ENCODE peak calls at places on chromosomes 11 and 22, in seven cellular contexts. W is fibroblast of pulmonary artery, F is A549, Y is BJ, V is endothelial cell, M is omental fat pad, C is lower leg skin. X is an unnamed sample.

GRCh38 chr11:22349446-22349845 is 11.3 kb downstream of the SLC17A6 start:
- DNase-seq in C (no peak), V (no peak), Y (no peak), W (no peak), M (no peak), F (no peak), X (no peak)

GRCh38 chr11:65221026-65221425 is 39.3 kb downstream of the CAPN1 start:
- DNase-seq in V (no peak), C (peak), Y (no peak), W (no peak), F (no peak), M (no peak), X (no peak)

GRCh38 chr11:88315981-88316441 is 21.5 kb downstream of the CTSC start:
- DNase-seq in F (no peak), Y (no peak), C (no peak), M (no peak), V (no peak), W (no peak), X (no peak)

GRCh38 chr22:46509416-46510089 is 27.9 kb downstream of the CELSR1 start:
- DNase-seq in W (no peak), M (no peak), C (no peak), F (no peak), V (no peak), Y (no peak), X (no peak)

GRCh38 chr22:35538801-35539321 is 1.8 kb upstream of the RASD2 start:
- DNase-seq in V (peak), Y (no peak), F (peak), M (no peak), W (no peak), C (no peak), X (peak)

GRCh38 chr22:42217019-42217751 is 53.3 kb downstream of the TCF20 start:
- DNase-seq in W (no peak), Y (no peak), F (peak), M (no peak), C (no peak), V (no peak), X (no peak)

GRCh38 chr22:23137905-23138520 is 3.8 kb downstream of the RSPH14 start:
- DNase-seq in W (no peak), F (no peak), C (no peak), M (no peak), Y (no peak), V (no peak), X (no peak)

GRCh38 chr22:26364066-26365015 is 64.7 kb upstream of the ASPHD2 start:
- DNase-seq in Y (peak), C (no peak), W (peak), V (peak), F (peak), M (no peak), X (peak)

GRCh38 chr11:35387341-35387982 is 31.9 kb downstream of the SLC1A2 start:
- DNase-seq in F (peak), W (peak), M (no peak), V (no peak), C (no peak), Y (no peak), X (no peak)

GRCh38 chr22:19713650-19714319 is 518 bp upstream of the SEPTIN5 start:
- DNase-seq in Y (no peak), C (peak), F (no peak), W (no peak), M (no peak), V (no peak), X (peak)

GRCh38 chr22:49369726-49370717 is 457.7 kb downstream of the BRD1 start:
- DNase-seq in F (no peak), C (peak), V (peak), M (no peak), W (no peak), Y (no peak), X (no peak)

GRCh38 chr11:80844110-80844509 is 1403.3 kb upstream of the TENM4 start:
- DNase-seq in V (no peak), C (no peak), M (no peak), W (no peak), Y (no peak), F (no peak), X (no peak)

GRCh38 chr22:36405671-36406070 is 17.9 kb upstream of the MYH9 start:
- DNase-seq in V (no peak), F (no peak), Y (no peak), C (no peak), M (no peak), W (peak), X (no peak)

GRCh38 chr22:28435960-28436359 is 243.7 kb downstream of the TTC28 start:
- DNase-seq in F (no peak), V (no peak), W (no peak), M (no peak), Y (no peak), C (no peak), X (no peak)

GRCh38 chr11:87662287-87662686 is 513.0 kb downstream of the RAB38 start:
- DNase-seq in F (no peak), C (no peak), W (no peak), Y (no peak), M (no peak), V (no peak), X (no peak)

GRCh38 chr11:22454461-22454860 is 116.3 kb downstream of the SLC17A6 start:
- DNase-seq in F (no peak), Y (no peak), W (no peak), M (no peak), C (no peak), V (no peak), X (no peak)

GRCh38 chr11:71420455-71421241 is 27.5 kb downstream of the DHCR7 start:
- DNase-seq in V (peak), F (peak), W (peak), M (no peak), Y (no peak), C (no peak), X (peak)

GRCh38 chr11:65291613-65292012 is 23.1 kb upstream of the CDC42EP2 start:
- DNase-seq in W (peak), V (no peak), C (no peak), M (no peak), F (peak), Y (no peak), X (no peak)

GRCh38 chr11:118928870-118929495 is 3.3 kb upstream of the BCL9L start:
- DNase-seq in C (no peak), F (peak), W (peak), Y (no peak), M (no peak), V (peak), X (peak)

GRCh38 chr22:43861529-43861928 is 784 bp downstream of the SULT4A1 start:
- DNase-seq in F (no peak), Y (no peak), W (peak), M (no peak), C (peak), V (no peak), X (no peak)

GRCh38 chr11:1763796-1764661 is at the start of gene CTSD:
- DNase-seq in M (peak), Y (no peak), W (peak), V (peak), F (peak), C (peak), X (peak)

GRCh38 chr11:128532571-128533091 is 54.7 kb downstream of the ETS1 start:
- DNase-seq in V (no peak), M (no peak), W (no peak), C (no peak), Y (no peak), F (no peak), X (no peak)

GRCh38 chr11:70872950-70873735 is 379.2 kb downstream of the SHANK2 start:
- DNase-seq in F (no peak), Y (no peak), C (no peak), M (no peak), W (no peak), V (peak), X (no peak)

GRCh38 chr22:47069270-47069669 is 306.8 kb downstream of the TBC1D22A start:
- DNase-seq in W (no peak), F (no peak), C (peak), Y (no peak), M (no peak), V (no peak), X (no peak)

GRCh38 chr22:20578707-20579106 is 71.3 kb downstream of the MED15 start:
- DNase-seq in W (no peak), F (no peak), M (no peak), V (no peak), C (no peak), Y (no peak), X (no peak)

GRCh38 chr11:128156486-128156885 is 430.9 kb downstream of the ETS1 start:
- DNase-seq in C (no peak), Y (no peak), F (no peak), M (no peak), W (no peak), V (no peak), X (no peak)

GRCh38 chr11:73140213-73141030 is 1.7 kb downstream of the FCHSD2 start:
- DNase-seq in W (peak), C (peak), Y (no peak), F (peak), M (no peak), V (peak), X (peak)

GRCh38 chr11:17604913-17605230 is 57.8 kb downstream of the OTOG start:
- DNase-seq in M (no peak), V (no peak), C (peak), Y (no peak), W (no peak), F (no peak), X (no peak)

GRCh38 chr11:83044958-83045712 is 26.6 kb downstream of the RAB30 start:
- DNase-seq in W (peak), V (no peak), C (no peak), M (no peak), Y (no peak), F (peak), X (no peak)

GRCh38 chr11:2779981-2780849 is 80.4 kb upstream of the KCNQ1OT1 start:
- DNase-seq in W (no peak), M (no peak), Y (no peak), C (peak), V (peak), F (no peak), X (no peak)

GRCh38 chr11:73991471-73992006 is 8.9 kb upstream of the UCP2 start:
- DNase-seq in W (no peak), C (no peak), F (no peak), V (no peak), M (no peak), Y (no peak), X (no peak)

GRCh38 chr22:27113211-27114030 is 456.0 kb downstream of the MIAT start:
- DNase-seq in F (peak), C (peak), V (no peak), W (peak), M (peak), Y (peak), X (no peak)

GRCh38 chr11:47553417-47553746 is 450 bp upstream of the CELF1 start:
- DNase-seq in Y (no peak), C (no peak), F (no peak), W (peak), V (no peak), M (no peak), X (no peak)

GRCh38 chr11:47552086-47552580 is 799 bp downstream of the CELF1 start:
- DNase-seq in F (peak), V (peak), C (no peak), W (peak), M (no peak), Y (no peak), X (peak)

GRCh38 chr11:47551086-47551485 is 1.8 kb downstream of the CELF1 start:
- DNase-seq in Y (no peak), W (peak), F (peak), C (no peak), V (no peak), M (no peak), X (no peak)

GRCh38 chr11:47550288-47551052 is 2.5 kb downstream of the CELF1 start:
- DNase-seq in Y (no peak), W (no peak), V (no peak), C (no peak), M (no peak), F (no peak), X (no peak)

GRCh38 chr11:47552581-47553416 is at the start of gene CELF1:
- DNase-seq in C (peak), V (peak), W (peak), M (peak), Y (no peak), F (peak), X (peak)
- TF ChIP-seq CTCF in C (no peak), V (peak), W (peak), M (no peak), Y (peak), F (peak), X (peak)

GRCh38 chr11:60705895-60706294 is 6.5 kb downstream of the MS4A8 start:
- DNase-seq in Y (no peak), F (no peak), C (no peak), W (no peak), M (no peak), V (no peak), X (no peak)

GRCh38 chr11:60701509-60701818 is 2.1 kb downstream of the MS4A8 start:
- DNase-seq in F (no peak), Y (no peak), M (no peak), C (no peak), W (no peak), V (no peak), X (no peak)

GRCh38 chr11:60703374-60703773 is 4.0 kb downstream of the MS4A8 start:
- DNase-seq in C (no peak), W (no peak), M (no peak), F (no peak), Y (no peak), V (no peak), X (no peak)

GRCh38 chr11:60699282-60699681 is at the start of gene MS4A8:
- DNase-seq in Y (no peak), W (no peak), M (no peak), V (no peak), C (no peak), F (no peak), X (no peak)

GRCh38 chr11:60700689-60701508 is 1.5 kb downstream of the MS4A8 start:
- DNase-seq in M (no peak), V (peak), W (peak), C (no peak), Y (no peak), F (peak), X (peak)
- TF ChIP-seq CTCF in M (no peak), V (peak), W (peak), C (no peak), Y (peak), F (peak), X (peak)

GRCh38 chr11:47099918-47100315 is 76.8 kb downstream of the ARFGAP2 start:
- DNase-seq in C (no peak), M (no peak), F (no peak), V (no peak), W (no peak), Y (no peak), X (no peak)
- TF ChIP-seq CTCF in C (no peak), M (no peak), F (no peak), V (no peak), W (no peak), Y (no peak), X (no peak)

DNA sequence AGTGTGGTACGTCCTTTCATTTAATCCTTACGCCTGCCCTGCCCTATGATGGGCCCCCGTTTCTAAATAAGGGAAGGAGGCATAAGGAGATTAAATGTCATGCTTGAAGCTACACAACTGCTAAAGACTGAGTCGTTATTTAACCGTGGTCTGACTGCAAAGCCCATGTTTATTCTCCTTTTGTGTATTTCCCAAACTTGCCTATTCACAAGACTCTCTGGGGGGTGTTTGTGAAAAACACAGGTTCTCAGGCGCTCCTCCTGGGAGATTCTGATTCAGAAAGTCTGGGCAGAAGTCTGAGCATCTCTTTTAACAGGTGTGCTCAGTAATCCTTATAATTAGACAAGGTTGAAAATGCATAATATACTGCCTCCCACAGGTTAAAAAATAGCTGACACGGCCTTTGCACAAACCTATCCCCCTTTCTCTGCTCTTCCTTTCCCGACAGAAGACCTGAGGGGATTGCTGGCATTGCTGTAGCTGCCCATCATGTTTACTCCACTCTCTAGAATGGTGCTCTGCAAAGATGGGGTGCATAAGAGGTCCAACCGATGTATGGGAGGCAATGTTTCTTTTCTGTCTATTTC is 56.4 kb upstream of the ZBTB44 start:
- DNase-seq in F (no peak), M (no peak), W (no peak), V (no peak), C (no peak), Y (no peak), X (no peak)
- TF ChIP-seq CTCF in F (no peak), M (no peak), W (no peak), V (no peak), C (no peak), Y (no peak), X (no peak)

DNA sequence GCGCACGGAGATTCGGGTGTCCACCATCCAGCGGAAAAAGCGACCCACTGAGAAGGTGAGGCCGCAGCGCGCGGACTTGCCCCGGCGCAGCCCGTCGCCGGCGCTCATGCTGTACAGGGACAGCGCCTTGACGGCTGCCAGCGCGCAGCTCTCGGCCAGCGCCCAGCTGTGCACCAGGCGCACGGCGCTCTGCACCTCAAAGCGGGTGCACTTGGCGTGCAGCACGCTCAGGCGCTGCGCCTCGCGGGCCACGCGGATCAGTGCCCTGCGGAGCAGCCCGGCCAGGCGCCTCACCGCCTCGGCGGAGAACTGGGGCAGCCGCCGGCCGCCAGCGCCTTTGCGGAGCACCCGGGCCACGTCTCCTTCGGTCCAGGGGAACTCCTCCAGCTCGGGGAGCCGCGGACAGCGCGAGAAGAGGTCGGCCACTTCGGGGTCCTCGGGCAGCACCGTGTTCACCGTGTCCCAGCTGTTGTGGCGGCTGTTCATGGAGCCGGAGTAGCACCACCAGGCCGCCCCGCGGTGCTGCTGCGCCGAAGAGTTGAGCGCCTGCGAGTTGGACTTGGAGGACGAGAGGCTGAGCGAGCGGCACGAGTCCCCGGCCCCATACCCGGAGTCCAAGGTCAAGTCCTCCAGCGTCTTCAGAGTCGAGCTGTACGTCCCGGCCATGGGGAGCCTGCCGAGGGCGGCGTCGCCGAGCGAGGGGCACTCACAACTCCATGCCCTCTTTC is 728 bp downstream of the ABTB2 start:
- DNase-seq in M (no peak), C (peak), F (peak), Y (no peak), V (peak), W (peak), X (peak)
- TF ChIP-seq CTCF in M (no peak), C (no peak), F (no peak), Y (no peak), V (no peak), W (no peak), X (no peak)

GRCh38 chr11:64034411-64034811 is 1.3 kb upstream of the FLRT1 start:
- DNase-seq in Y (no peak), V (no peak), M (no peak), F (no peak), W (no peak), C (peak), X (peak)
- TF ChIP-seq CTCF in Y (no peak), V (no peak), M (no peak), F (no peak), W (no peak), C (no peak), X (peak)

GRCh38 chr11:77470971-77471370 is 2.9 kb downstream of the PAK1 start:
- DNase-seq in F (no peak), Y (no peak), M (no peak), W (no peak), C (no peak), V (no peak), X (no peak)
- TF ChIP-seq CTCF in F (no peak), Y (no peak), M (no peak), W (no peak), C (no peak), V (no peak), X (no peak)